ENCODE peak calls at places on chromosomes 4 and X, in six cellular contexts. Z is NCI-H1092 treated with DMSO at 0.1 percent for 48 hours, X is AG04450, S is left ventricle myocardium inferior, U is left cardiac atrium, E is germinal center. T is an unnamed sample.
A peak's percentile ranks its signal among the peaks of the same experiment; 100 is the strongest.

GRCh38 chr4:147488551-147488950 is 7.7 kb downstream of the EDNRA start:
- DNase-seq in Z (no peak), X (no peak), S (no peak), U (no peak), E (no peak), T (no peak)

GRCh38 chr4:38896940-38897339 is 29.3 kb downstream of the FAM114A1 start:
- DNase-seq in Z (no peak), X (no peak), S (no peak), U (no peak), E (no peak), T (no peak)

GRCh38 chr4:81758865-81759264 is 287.2 kb upstream of the RASGEF1B start:
- DNase-seq in Z (no peak), X (no peak), S (no peak), U (no peak), E (no peak), T (no peak)

GRCh38 chrX:120791013-120791643 is 84.5 kb downstream of the CT47B1 start:
- DNase-seq in Z (no peak), X (no peak), S (peak; percentile 38), U (peak; percentile 66), E (no peak), T (peak; percentile 56)

GRCh38 chrX:26597981-26598380 is 382.0 kb downstream of the MAGEB5 start:
- DNase-seq in Z (no peak), X (no peak), S (no peak), U (no peak), E (no peak), T (no peak)

GRCh38 chrX:32530802-32531403 is 680.4 kb downstream of the DMD start:
- DNase-seq in Z (peak; percentile 10), X (peak; percentile 1), S (no peak), U (no peak), E (no peak), T (peak; percentile 5)

GRCh38 chrX:53421772-53422090 is 723 bp downstream of the SMC1A start:
- DNase-seq in Z (no peak), X (no peak), S (no peak), U (no peak), E (no peak), T (no peak)

GRCh38 chrX:13360146-13360545 is 40.3 kb upstream of the ATXN3L start:
- DNase-seq in Z (peak; percentile 58), X (no peak), S (peak; percentile 31), U (no peak), E (peak; percentile 4), T (no peak)

GRCh38 chr4:176185068-176185467 is 10.3 kb downstream of the SPATA4 start:
- DNase-seq in Z (no peak), X (peak; percentile 48), S (no peak), U (no peak), E (no peak), T (peak; percentile 71)

GRCh38 chr4:15961778-15962510 is 1.0 kb downstream of the FGFBP2 start:
- DNase-seq in Z (no peak), X (no peak), S (no peak), U (no peak), E (no peak), T (no peak)

GRCh38 chrX:53312946-53313745 is 31.8 kb upstream of the IQSEC2 start:
- DNase-seq in Z (peak; percentile 48), X (no peak), S (peak; percentile 39), U (peak; percentile 56), E (peak; percentile 39), T (peak; percentile 12)

GRCh38 chr4:126991965-126992364 is 640.8 kb upstream of the INTU start:
- DNase-seq in Z (peak; percentile 15), X (no peak), S (no peak), U (no peak), E (no peak), T (peak; percentile 49)

GRCh38 chr4:77821775-77822174 is 2.6 kb upstream of the CNOT6L start:
- DNase-seq in Z (no peak), X (no peak), S (no peak), U (no peak), E (peak; percentile 44), T (no peak)

GRCh38 chrX:105823092-105823454 is 734 bp downstream of the NRK start:
- DNase-seq in Z (no peak), X (no peak), S (no peak), U (peak; percentile 14), E (no peak), T (no peak)